ENCODE peak calls at places on chromosomes 6 and 20, in five cellular contexts. One of them, this sample, is unnamed.

GRCh38 chr6:167108278-167108677 is 14.6 kb upstream of the CCR6 start:
- DNase-seq in stomach: no peak
- DNase-seq in spleen: no peak
- DNase-seq in HepG2: no peak
- DNase-seq in breast epithelium: peak
- DNase-seq in this sample: no peak

GRCh38 chr6:105733556-105734162 is 330.8 kb upstream of the PREP start:
- DNase-seq in HepG2: peak
- DNase-seq in stomach: no peak
- DNase-seq in breast epithelium: no peak
- DNase-seq in spleen: no peak
- DNase-seq in this sample: peak

GRCh38 chr6:141946502-141946901 is 186.2 kb upstream of the GJE1 start:
- DNase-seq in breast epithelium: no peak
- DNase-seq in spleen: no peak
- DNase-seq in stomach: no peak
- DNase-seq in HepG2: no peak
- DNase-seq in this sample: no peak

GRCh38 chr6:168896321-168896720 is 357.3 kb downstream of the THBS2 start:
- DNase-seq in breast epithelium: no peak
- DNase-seq in stomach: no peak
- DNase-seq in HepG2: no peak
- DNase-seq in spleen: no peak
- DNase-seq in this sample: no peak

GRCh38 chr20:62627901-62628612 is 14.2 kb upstream of the SLCO4A1 start:
- DNase-seq in HepG2: no peak
- DNase-seq in stomach: no peak
- DNase-seq in spleen: no peak
- DNase-seq in breast epithelium: peak
- DNase-seq in this sample: no peak

GRCh38 chr6:46010771-46011170 is 4.9 kb downstream of the CLIC5 start:
- DNase-seq in breast epithelium: no peak
- DNase-seq in stomach: no peak
- DNase-seq in spleen: no peak
- DNase-seq in HepG2: no peak
- DNase-seq in this sample: no peak

GRCh38 chr20:51727872-51728271 is 40.3 kb downstream of the ATP9A start:
- DNase-seq in breast epithelium: no peak
- DNase-seq in stomach: no peak
- DNase-seq in HepG2: no peak
- DNase-seq in spleen: peak
- DNase-seq in this sample: no peak

GRCh38 chr6:127967708-127968107 is 66.8 kb upstream of the THEMIS start:
- DNase-seq in stomach: no peak
- DNase-seq in HepG2: no peak
- DNase-seq in spleen: no peak
- DNase-seq in breast epithelium: no peak
- DNase-seq in this sample: no peak

GRCh38 chr20:10236540-10237533 is 18.2 kb downstream of the SNAP25 start:
- DNase-seq in HepG2: no peak
- DNase-seq in breast epithelium: no peak
- DNase-seq in stomach: no peak
- DNase-seq in spleen: no peak
- DNase-seq in this sample: no peak

GRCh38 chr20:36167826-36168634 is 13.5 kb downstream of the EPB41L1 start:
- DNase-seq in breast epithelium: no peak
- DNase-seq in stomach: no peak
- DNase-seq in spleen: no peak
- DNase-seq in HepG2: no peak
- DNase-seq in this sample: no peak

GRCh38 chr20:32494498-32495216 is 90.5 kb downstream of the NOL4L start:
- DNase-seq in breast epithelium: no peak
- DNase-seq in stomach: no peak
- DNase-seq in spleen: no peak
- DNase-seq in HepG2: no peak
- DNase-seq in this sample: no peak

GRCh38 chr6:16092140-16092539 is 36.7 kb upstream of the MYLIP start:
- DNase-seq in HepG2: no peak
- DNase-seq in stomach: no peak
- DNase-seq in spleen: no peak
- DNase-seq in breast epithelium: no peak
- DNase-seq in this sample: no peak

GRCh38 chr6:99467509-99468106 is 42.5 kb upstream of the PNISR start:
- DNase-seq in spleen: no peak
- DNase-seq in stomach: no peak
- DNase-seq in HepG2: peak
- DNase-seq in breast epithelium: no peak
- DNase-seq in this sample: peak

GRCh38 chr20:21574443-21574842 is 60.6 kb upstream of the NKX2-2 start:
- DNase-seq in spleen: no peak
- DNase-seq in HepG2: no peak
- DNase-seq in breast epithelium: no peak
- DNase-seq in stomach: no peak
- DNase-seq in this sample: no peak

GRCh38 chr6:34393968-34394305 is 1.5 kb upstream of the NUDT3 start:
- DNase-seq in breast epithelium: no peak
- DNase-seq in stomach: no peak
- DNase-seq in HepG2: no peak
- DNase-seq in spleen: no peak
- DNase-seq in this sample: no peak

GRCh38 chr20:3101737-3102574 is 17.4 kb upstream of the AVP start:
- DNase-seq in breast epithelium: no peak
- DNase-seq in HepG2: no peak
- DNase-seq in stomach: no peak
- DNase-seq in spleen: no peak
- DNase-seq in this sample: no peak

DNA sequence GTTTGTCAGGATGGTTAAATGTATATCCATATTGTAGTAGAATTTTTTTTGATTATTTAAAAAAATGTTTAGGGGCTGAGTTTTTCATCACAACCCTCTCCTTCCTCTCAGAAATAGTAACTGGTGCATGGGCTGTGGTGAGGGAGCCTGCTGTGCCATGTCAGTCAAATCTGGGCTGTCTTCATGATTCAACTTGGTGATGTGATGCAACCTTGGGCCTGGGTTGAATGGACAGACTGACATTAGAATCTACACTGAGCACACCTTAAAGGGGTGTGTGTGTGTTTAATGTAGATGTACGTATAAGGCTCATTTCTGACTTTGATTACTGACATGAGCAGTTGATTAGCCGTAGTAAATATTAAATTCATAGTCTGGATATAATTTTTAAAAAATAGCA is 3.7 kb downstream of the TJAP1 start:
- DNase-seq in spleen: no peak
- DNase-seq in HepG2: no peak
- DNase-seq in stomach: no peak
- DNase-seq in breast epithelium: no peak
- DNase-seq in this sample: no peak
- H3K4me3 ChIP-seq in spleen: no peak
- H3K4me3 ChIP-seq in HepG2: no peak
- H3K4me3 ChIP-seq in stomach: no peak
- H3K4me3 ChIP-seq in breast epithelium: no peak
- H3K4me3 ChIP-seq in this sample: no peak

DNA sequence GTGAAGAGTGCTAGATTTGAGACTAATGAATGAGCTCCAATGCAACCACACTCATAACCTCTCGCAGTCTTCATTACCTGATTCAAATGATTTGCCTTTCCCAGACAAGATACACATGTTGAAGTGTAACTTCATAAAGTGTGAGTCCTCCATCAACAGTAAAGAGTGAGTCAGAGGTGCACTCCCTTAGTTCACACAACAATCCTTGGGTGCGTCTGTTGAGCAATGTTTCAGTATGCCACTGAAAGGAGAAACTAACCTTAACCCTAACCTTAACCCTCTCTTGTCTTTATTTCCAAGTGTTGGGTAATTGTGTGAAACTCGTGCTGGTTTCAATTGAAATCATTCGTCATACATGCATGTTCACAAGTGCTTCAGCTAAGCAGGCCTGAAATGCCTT is 21.0 kb upstream of the RIN2 start:
- DNase-seq in spleen: no peak
- DNase-seq in HepG2: peak
- DNase-seq in breast epithelium: no peak
- DNase-seq in stomach: no peak
- DNase-seq in this sample: no peak
- TF ChIP-seq POLR2AphosphoS5 in spleen: no peak
- TF ChIP-seq POLR2AphosphoS5 in HepG2: no peak
- TF ChIP-seq POLR2AphosphoS5 in breast epithelium: no peak
- TF ChIP-seq POLR2AphosphoS5 in stomach: peak
- TF ChIP-seq POLR2AphosphoS5 in this sample: no peak

DNA sequence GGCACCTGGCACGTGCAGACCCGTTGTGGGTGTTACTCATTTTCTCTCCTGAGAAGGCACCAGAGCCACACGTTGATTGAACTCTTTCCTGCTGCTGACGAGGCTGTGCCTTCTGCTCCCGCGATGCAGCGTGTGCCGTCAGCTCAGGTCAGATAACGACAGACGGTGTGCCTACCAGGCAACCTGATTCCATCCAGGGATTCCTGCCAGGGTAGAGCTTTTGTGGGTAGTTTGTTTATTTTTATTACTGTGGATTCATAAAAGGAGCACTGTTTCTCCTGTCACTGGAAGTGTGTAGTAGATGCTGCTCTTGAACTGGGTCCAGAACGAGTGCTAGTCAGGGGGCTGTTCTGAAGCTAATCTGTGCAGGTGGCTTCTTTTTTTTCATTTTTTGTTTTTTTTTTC is 20.7 kb downstream of the PRPF6 start:
- DNase-seq in spleen: no peak
- DNase-seq in stomach: no peak
- DNase-seq in HepG2: no peak
- DNase-seq in breast epithelium: no peak
- DNase-seq in this sample: no peak
- H3K4me3 ChIP-seq in spleen: no peak
- H3K4me3 ChIP-seq in stomach: no peak
- H3K4me3 ChIP-seq in HepG2: no peak
- H3K4me3 ChIP-seq in breast epithelium: no peak
- H3K4me3 ChIP-seq in this sample: no peak

GRCh38 chr6:56693246-56693607 is 50.5 kb upstream of the DST start:
- DNase-seq in stomach: peak
- DNase-seq in HepG2: peak
- DNase-seq in breast epithelium: peak
- DNase-seq in spleen: peak
- DNase-seq in this sample: no peak
- TF ChIP-seq POLR2AphosphoS5 in stomach: peak
- TF ChIP-seq POLR2AphosphoS5 in HepG2: no peak
- TF ChIP-seq POLR2AphosphoS5 in breast epithelium: peak
- TF ChIP-seq POLR2AphosphoS5 in spleen: no peak
- TF ChIP-seq POLR2AphosphoS5 in this sample: no peak

GRCh38 chr6:28758046-28758817 is 165.6 kb downstream of the TRIM27 start:
- DNase-seq in HepG2: peak
- DNase-seq in breast epithelium: no peak
- DNase-seq in stomach: no peak
- DNase-seq in spleen: no peak
- DNase-seq in this sample: no peak
- H3K4me3 ChIP-seq in HepG2: peak
- H3K4me3 ChIP-seq in breast epithelium: no peak
- H3K4me3 ChIP-seq in stomach: no peak
- H3K4me3 ChIP-seq in spleen: no peak
- H3K4me3 ChIP-seq in this sample: peak

DNA sequence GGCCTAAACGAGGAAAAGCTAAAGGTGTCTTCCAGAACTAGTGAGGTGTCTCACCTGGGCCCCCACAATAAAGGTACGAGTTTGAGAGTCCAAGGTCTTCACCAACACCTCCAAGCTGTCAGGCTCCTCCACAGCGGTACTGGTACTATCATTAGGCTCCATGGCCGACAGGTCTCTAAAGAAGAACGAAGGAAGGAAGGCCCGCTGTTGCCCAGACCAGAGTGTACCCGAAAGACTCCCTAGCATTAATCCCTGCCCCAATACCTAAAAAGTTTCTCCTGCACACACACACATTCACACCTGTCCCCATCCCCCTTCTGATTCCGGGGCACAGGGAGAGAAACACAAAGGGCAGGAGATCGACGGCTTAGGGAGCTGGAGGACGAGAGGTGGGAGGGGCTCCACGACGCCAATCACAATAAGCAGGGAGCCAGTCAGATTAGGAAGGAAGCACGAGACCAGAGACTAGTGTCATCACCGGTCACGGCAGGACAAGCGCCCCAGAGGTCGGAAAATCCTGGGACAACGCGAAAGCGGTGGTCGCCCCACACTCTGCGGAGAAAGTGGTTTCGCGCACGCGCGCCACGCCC is 764 bp downstream of the BAG6 start:
- DNase-seq in HepG2: peak
- DNase-seq in breast epithelium: no peak
- DNase-seq in spleen: no peak
- DNase-seq in stomach: no peak
- DNase-seq in this sample: no peak
- TF ChIP-seq POLR2AphosphoS5 in HepG2: no peak
- TF ChIP-seq POLR2AphosphoS5 in breast epithelium: peak
- TF ChIP-seq POLR2AphosphoS5 in spleen: no peak
- TF ChIP-seq POLR2AphosphoS5 in stomach: peak
- TF ChIP-seq POLR2AphosphoS5 in this sample: no peak

GRCh38 chr6:149392093-149392492 is 8.0 kb upstream of the SUMO4 start:
- DNase-seq in stomach: no peak
- DNase-seq in HepG2: no peak
- DNase-seq in breast epithelium: no peak
- DNase-seq in spleen: no peak
- DNase-seq in this sample: no peak
- H3K4me3 ChIP-seq in stomach: no peak
- H3K4me3 ChIP-seq in HepG2: no peak
- H3K4me3 ChIP-seq in breast epithelium: no peak
- H3K4me3 ChIP-seq in spleen: no peak
- H3K4me3 ChIP-seq in this sample: no peak

DNA sequence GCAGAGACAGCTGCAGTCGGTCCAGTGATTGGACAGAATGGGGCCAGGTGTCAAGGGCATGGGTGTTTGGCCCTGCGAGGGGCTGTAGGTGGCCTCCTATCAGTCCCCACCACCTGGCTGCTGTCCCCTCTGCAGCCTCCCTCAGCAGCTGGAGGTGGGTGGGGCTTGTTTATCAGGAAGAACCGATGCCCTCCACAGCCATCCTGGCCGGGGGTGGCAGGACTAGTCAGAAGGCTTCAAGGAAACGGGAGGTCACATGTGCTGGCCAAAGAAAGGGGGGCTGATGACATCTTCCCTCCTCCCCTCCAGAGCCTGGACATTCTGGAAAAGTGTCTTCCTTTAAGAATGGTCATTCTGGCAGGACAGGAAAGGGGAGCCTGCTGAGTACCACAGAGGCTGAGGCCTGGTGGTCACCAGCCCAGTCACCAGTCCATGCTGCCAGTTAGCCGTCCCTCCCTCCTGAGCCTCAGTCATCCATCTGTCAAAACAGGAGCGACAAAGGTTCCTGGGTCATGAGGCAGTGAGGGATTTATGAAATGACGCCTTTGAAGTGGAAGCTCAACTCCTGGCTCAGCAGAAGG is 4.1 kb downstream of the FAM210B start:
- DNase-seq in stomach: no peak
- DNase-seq in spleen: peak
- DNase-seq in HepG2: no peak
- DNase-seq in breast epithelium: no peak
- DNase-seq in this sample: no peak
- TF ChIP-seq POLR2AphosphoS5 in stomach: no peak
- TF ChIP-seq POLR2AphosphoS5 in spleen: peak
- TF ChIP-seq POLR2AphosphoS5 in HepG2: no peak
- TF ChIP-seq POLR2AphosphoS5 in breast epithelium: no peak
- TF ChIP-seq POLR2AphosphoS5 in this sample: no peak

This sample was measured in SK-N-MC.